ENCODE peak calls at places on chromosome 21, in five cellular contexts. One of them, this sample, is unnamed.

GRCh38 chr21:37367758-37368535 is 1.4 kb downstream of the DYRK1A start:
- DNase-seq in HCT116: no peak
- DNase-seq in GM12878: no peak
- DNase-seq in H1: peak
- DNase-seq in K562: peak
- DNase-seq in this sample: no peak

GRCh38 chr21:17819878-17820232 is 699 bp upstream of the C21orf91 start:
- DNase-seq in K562: no peak
- DNase-seq in HCT116: no peak
- DNase-seq in GM12878: no peak
- DNase-seq in H1: no peak
- DNase-seq in this sample: peak

GRCh38 chr21:15210235-15210678 is 145.5 kb upstream of the NRIP1 start:
- DNase-seq in K562: peak
- DNase-seq in HCT116: no peak
- DNase-seq in GM12878: no peak
- DNase-seq in H1: no peak
- DNase-seq in this sample: peak

GRCh38 chr21:31299291-31300147 is 44.5 kb downstream of the TIAM1 start:
- DNase-seq in GM12878: peak
- DNase-seq in K562: no peak
- DNase-seq in H1: no peak
- DNase-seq in HCT116: no peak
- DNase-seq in this sample: peak

GRCh38 chr21:35005077-35005476 is 44.0 kb downstream of the RUNX1 start:
- DNase-seq in HCT116: no peak
- DNase-seq in H1: no peak
- DNase-seq in K562: no peak
- DNase-seq in GM12878: no peak
- DNase-seq in this sample: no peak

GRCh38 chr21:35170244-35170756 is 121.2 kb upstream of the RUNX1 start:
- DNase-seq in GM12878: no peak
- DNase-seq in HCT116: no peak
- DNase-seq in K562: no peak
- DNase-seq in H1: no peak
- DNase-seq in this sample: no peak

GRCh38 chr21:26164311-26164710 is 6.3 kb downstream of the APP start:
- DNase-seq in GM12878: no peak
- DNase-seq in H1: no peak
- DNase-seq in K562: no peak
- DNase-seq in HCT116: no peak
- DNase-seq in this sample: no peak

GRCh38 chr21:25850126-25850831 is 115.5 kb downstream of the GABPA start:
- DNase-seq in H1: no peak
- DNase-seq in HCT116: no peak
- DNase-seq in GM12878: no peak
- DNase-seq in K562: no peak
- DNase-seq in this sample: no peak

GRCh38 chr21:26795866-26796329 is 49.3 kb downstream of the ADAMTS1 start:
- DNase-seq in H1: no peak
- DNase-seq in GM12878: no peak
- DNase-seq in K562: no peak
- DNase-seq in HCT116: no peak
- DNase-seq in this sample: no peak

GRCh38 chr21:37531402-37532042 is 164.9 kb downstream of the DYRK1A start:
- DNase-seq in K562: no peak
- DNase-seq in HCT116: no peak
- DNase-seq in H1: no peak
- DNase-seq in GM12878: no peak
- DNase-seq in this sample: no peak

GRCh38 chr21:36428789-36429671 is 43.8 kb downstream of the CHAF1B start:
- DNase-seq in K562: no peak
- DNase-seq in H1: no peak
- DNase-seq in HCT116: no peak
- DNase-seq in GM12878: no peak
- DNase-seq in this sample: no peak

GRCh38 chr21:45542242-45542666 is at the start of gene SLC19A1:
- DNase-seq in HCT116: no peak
- DNase-seq in GM12878: no peak
- DNase-seq in K562: peak
- DNase-seq in H1: peak
- DNase-seq in this sample: no peak

GRCh38 chr21:33657124-33657842 is 15.0 kb downstream of the ITSN1 start:
- DNase-seq in H1: no peak
- DNase-seq in GM12878: no peak
- DNase-seq in HCT116: no peak
- DNase-seq in K562: peak
- DNase-seq in this sample: no peak

GRCh38 chr21:17660449-17660848 is 47.7 kb upstream of the BTG3 start:
- DNase-seq in HCT116: no peak
- DNase-seq in H1: no peak
- DNase-seq in GM12878: no peak
- DNase-seq in K562: no peak
- DNase-seq in this sample: no peak

GRCh38 chr21:30257773-30258172 is 25.0 kb downstream of the KRTAP24-1 start:
- DNase-seq in H1: peak
- DNase-seq in K562: peak
- DNase-seq in HCT116: no peak
- DNase-seq in GM12878: no peak
- DNase-seq in this sample: no peak

GRCh38 chr21:46213620-46214286 is 14.8 kb downstream of the LSS start:
- DNase-seq in GM12878: no peak
- DNase-seq in K562: no peak
- DNase-seq in HCT116: no peak
- DNase-seq in H1: no peak
- DNase-seq in this sample: no peak

GRCh38 chr21:16124397-16125130 is 394.8 kb downstream of the USP25 start:
- DNase-seq in GM12878: no peak
- DNase-seq in HCT116: no peak
- DNase-seq in K562: no peak
- DNase-seq in H1: no peak
- DNase-seq in this sample: no peak

GRCh38 chr21:27212444-27212843 is 245.6 kb upstream of the ADAMTS5 start:
- DNase-seq in HCT116: no peak
- DNase-seq in H1: no peak
- DNase-seq in GM12878: no peak
- DNase-seq in K562: no peak
- DNase-seq in this sample: no peak

GRCh38 chr21:19031956-19032355 is 628.4 kb upstream of the TMPRSS15 start:
- DNase-seq in GM12878: no peak
- DNase-seq in H1: no peak
- DNase-seq in HCT116: no peak
- DNase-seq in K562: no peak
- DNase-seq in this sample: no peak

GRCh38 chr21:31234936-31235335 is 109.1 kb downstream of the TIAM1 start:
- DNase-seq in HCT116: no peak
- DNase-seq in GM12878: no peak
- DNase-seq in K562: no peak
- DNase-seq in H1: no peak
- DNase-seq in this sample: no peak

GRCh38 chr21:16002872-16003466 is 273.2 kb downstream of the USP25 start:
- DNase-seq in K562: no peak
- DNase-seq in H1: no peak
- DNase-seq in HCT116: no peak
- DNase-seq in GM12878: no peak
- DNase-seq in this sample: no peak

GRCh38 chr21:33836408-33836807 is 79.2 kb downstream of the ATP5PO start:
- DNase-seq in GM12878: no peak
- DNase-seq in HCT116: no peak
- DNase-seq in H1: no peak
- DNase-seq in K562: no peak
- DNase-seq in this sample: no peak

GRCh38 chr21:46515109-46515508 is 56.4 kb downstream of the DIP2A start:
- DNase-seq in K562: no peak
- DNase-seq in HCT116: no peak
- DNase-seq in H1: no peak
- DNase-seq in GM12878: no peak
- DNase-seq in this sample: no peak

GRCh38 chr21:37294674-37295073 is 27.5 kb upstream of the VPS26C start:
- DNase-seq in H1: no peak
- DNase-seq in GM12878: no peak
- DNase-seq in HCT116: no peak
- DNase-seq in K562: no peak
- DNase-seq in this sample: no peak

GRCh38 chr21:36127977-36128376 is 6.9 kb upstream of the CBR3 start:
- DNase-seq in GM12878: no peak
- DNase-seq in HCT116: no peak
- DNase-seq in K562: no peak
- DNase-seq in H1: no peak
- DNase-seq in this sample: no peak

GRCh38 chr21:16241500-16241963 is 511.8 kb downstream of the USP25 start:
- DNase-seq in H1: peak
- DNase-seq in GM12878: no peak
- DNase-seq in K562: no peak
- DNase-seq in HCT116: no peak
- DNase-seq in this sample: no peak

DNA sequence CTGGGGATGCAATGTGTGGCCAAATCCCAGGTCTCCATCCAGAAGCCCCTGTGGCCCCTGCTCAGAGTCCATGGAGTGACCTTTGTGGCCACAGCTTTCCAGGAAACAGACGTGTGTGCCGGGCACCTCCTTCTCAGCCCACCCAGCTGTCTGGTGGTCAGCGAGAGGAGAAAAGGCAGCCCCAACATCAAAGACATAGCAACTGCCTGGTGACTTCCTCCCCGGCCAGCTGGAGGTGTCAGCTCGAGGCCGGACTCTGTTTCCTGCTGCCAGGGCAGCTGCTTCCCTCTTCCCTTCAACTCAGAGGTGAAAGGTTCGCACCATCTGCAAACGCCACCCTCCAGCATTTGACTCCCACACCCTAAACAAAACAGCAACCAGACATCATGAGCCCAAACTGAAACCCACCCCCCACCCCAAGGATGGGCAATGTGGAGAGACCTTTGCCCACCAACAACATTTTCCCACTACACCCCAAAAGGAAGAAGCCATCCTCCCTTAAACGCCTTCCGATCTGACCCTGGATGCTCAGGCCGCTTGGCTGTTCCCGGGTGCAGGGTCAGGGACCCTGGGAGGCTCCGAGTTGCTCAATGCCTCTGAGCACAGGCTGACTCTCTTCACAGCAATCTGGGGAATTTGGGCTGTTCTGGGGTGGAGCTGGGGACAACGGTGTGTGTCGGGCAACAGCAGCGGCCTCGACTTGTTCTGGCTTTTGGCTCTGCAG is 162.3 kb downstream of the PSMG1 start:
- DNase-seq in HCT116: no peak
- DNase-seq in GM12878: no peak
- DNase-seq in H1: no peak
- DNase-seq in K562: no peak
- DNase-seq in this sample: peak
- H3K9ac ChIP-seq in HCT116: no peak
- H3K9ac ChIP-seq in GM12878: no peak
- H3K9ac ChIP-seq in H1: no peak
- H3K9ac ChIP-seq in K562: no peak
- H3K9ac ChIP-seq in this sample: peak

GRCh38 chr21:32413697-32414578 is 1.4 kb downstream of the EVA1C start:
- DNase-seq in GM12878: no peak
- DNase-seq in H1: no peak
- DNase-seq in HCT116: no peak
- DNase-seq in K562: no peak
- DNase-seq in this sample: no peak
- TF ChIP-seq ATF3 in GM12878: no peak
- TF ChIP-seq ATF3 in H1: no peak
- TF ChIP-seq ATF3 in HCT116: no peak
- TF ChIP-seq ATF3 in K562: no peak
- TF ChIP-seq ATF3 in this sample: no peak

GRCh38 chr21:41141031-41141457 is 26.9 kb upstream of the BACE2 start:
- DNase-seq in K562: no peak
- DNase-seq in H1: no peak
- DNase-seq in GM12878: no peak
- DNase-seq in HCT116: no peak
- DNase-seq in this sample: no peak
- H3K9ac ChIP-seq in K562: no peak
- H3K9ac ChIP-seq in H1: no peak
- H3K9ac ChIP-seq in GM12878: no peak
- H3K9ac ChIP-seq in HCT116: no peak
- H3K9ac ChIP-seq in this sample: no peak

GRCh38 chr21:32626633-32627196 is 14.5 kb upstream of the CFAP298 start:
- DNase-seq in GM12878: no peak
- DNase-seq in HCT116: no peak
- DNase-seq in K562: no peak
- DNase-seq in H1: no peak
- DNase-seq in this sample: no peak
- TF ChIP-seq ATF3 in GM12878: no peak
- TF ChIP-seq ATF3 in HCT116: no peak
- TF ChIP-seq ATF3 in K562: no peak
- TF ChIP-seq ATF3 in H1: no peak
- TF ChIP-seq ATF3 in this sample: no peak

DNA sequence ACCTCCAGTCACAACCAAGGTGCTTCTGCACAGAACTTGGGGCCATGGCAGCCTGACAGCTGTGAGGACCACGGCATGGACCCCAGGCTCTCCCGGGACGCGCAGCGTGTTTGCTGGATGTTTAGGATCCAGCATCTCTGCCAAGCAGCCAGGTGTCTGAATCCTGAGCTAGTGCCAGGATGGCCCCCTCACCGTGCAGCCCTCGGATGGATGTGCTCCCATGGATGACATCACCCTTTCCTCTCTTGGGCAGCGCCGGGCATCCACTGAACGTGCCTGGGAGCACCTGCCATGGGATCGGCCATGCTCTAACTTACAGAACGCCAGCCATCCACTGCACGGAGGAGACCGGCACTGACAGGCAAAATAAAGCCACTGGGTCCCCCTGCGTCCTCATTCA is 53.9 kb downstream of the PRDM15 start:
- DNase-seq in GM12878: no peak
- DNase-seq in K562: no peak
- DNase-seq in HCT116: no peak
- DNase-seq in H1: no peak
- DNase-seq in this sample: no peak
- H3K9ac ChIP-seq in GM12878: no peak
- H3K9ac ChIP-seq in K562: no peak
- H3K9ac ChIP-seq in HCT116: no peak
- H3K9ac ChIP-seq in H1: no peak
- H3K9ac ChIP-seq in this sample: no peak

GRCh38 chr21:44429894-44430293 is 25.4 kb upstream of the LRRC3 start:
- DNase-seq in H1: no peak
- DNase-seq in HCT116: no peak
- DNase-seq in K562: no peak
- DNase-seq in GM12878: no peak
- DNase-seq in this sample: no peak

GRCh38 chr21:44427241-44428120 is 27.8 kb upstream of the LRRC3 start:
- DNase-seq in H1: no peak
- DNase-seq in K562: no peak
- DNase-seq in GM12878: no peak
- DNase-seq in HCT116: no peak
- DNase-seq in this sample: no peak

GRCh38 chr21:44425895-44426662 is 29.2 kb upstream of the LRRC3 start:
- DNase-seq in HCT116: no peak
- DNase-seq in GM12878: no peak
- DNase-seq in K562: no peak
- DNase-seq in H1: no peak
- DNase-seq in this sample: no peak

GRCh38 chr21:44426663-44427191 is 28.6 kb upstream of the LRRC3 start:
- DNase-seq in K562: no peak
- DNase-seq in HCT116: no peak
- DNase-seq in GM12878: no peak
- DNase-seq in H1: no peak
- DNase-seq in this sample: no peak

GRCh38 chr21:44428281-44428942 is 26.9 kb upstream of the LRRC3 start:
- DNase-seq in HCT116: peak
- DNase-seq in K562: peak
- DNase-seq in H1: peak
- DNase-seq in GM12878: no peak
- DNase-seq in this sample: peak
- TF ChIP-seq ATF3 in HCT116: no peak
- TF ChIP-seq ATF3 in K562: no peak
- TF ChIP-seq ATF3 in H1: no peak
- TF ChIP-seq ATF3 in GM12878: no peak
- TF ChIP-seq ATF3 in this sample: no peak

GRCh38 chr21:28938726-28939125 is 54.0 kb downstream of the LTN1 start:
- DNase-seq in H1: no peak
- DNase-seq in HCT116: no peak
- DNase-seq in K562: no peak
- DNase-seq in GM12878: no peak
- DNase-seq in this sample: no peak
- H3K9ac ChIP-seq in H1: no peak
- H3K9ac ChIP-seq in HCT116: no peak
- H3K9ac ChIP-seq in K562: no peak
- H3K9ac ChIP-seq in GM12878: no peak
- H3K9ac ChIP-seq in this sample: no peak

This sample was measured in HepG2.